ENCODE peak calls at places on chromosomes 13 and 19, in five cellular contexts. X, K, E, T and R are unnamed samples.

GRCh38 chr19:8337728-8338127 is 5.3 kb downstream of the KANK3 start:
- DNase-seq in X (no peak), K (no peak), E (no peak), T (no peak), R (no peak)

GRCh38 chr19:344625-345319 is at the start of gene MIER2:
- DNase-seq in X (peak), K (peak), E (peak), T (peak), R (peak)

GRCh38 chr13:86792153-86792651 is 879.0 kb upstream of the SLITRK5 start:
- DNase-seq in X (no peak), K (no peak), E (peak), T (no peak), R (no peak)

GRCh38 chr13:84439108-84439507 is 556.8 kb upstream of the SLITRK1 start:
- DNase-seq in X (no peak), K (no peak), E (no peak), T (no peak), R (no peak)

GRCh38 chr13:26471807-26472206 is 85.7 kb upstream of the WASF3 start:
- DNase-seq in X (no peak), K (no peak), E (no peak), T (no peak), R (no peak)

GRCh38 chr13:43293986-43294880 is 270.8 kb downstream of the DNAJC15 start:
- DNase-seq in X (no peak), K (no peak), E (no peak), T (no peak), R (no peak)

GRCh38 chr19:10891360-10892108 is 20.2 kb downstream of the CARM1 start:
- DNase-seq in X (peak), K (no peak), E (no peak), T (no peak), R (no peak)

GRCh38 chr13:42478531-42479156 is 95.3 kb upstream of the TNFSF11 start:
- DNase-seq in X (no peak), K (no peak), E (no peak), T (no peak), R (no peak)

GRCh38 chr13:66414196-66414800 is 815.8 kb downstream of the PCDH9 start:
- DNase-seq in X (no peak), K (no peak), E (no peak), T (no peak), R (no peak)

GRCh38 chr19:58059003-58059671 is at the start of gene ZNF135:
- DNase-seq in X (peak), K (no peak), E (peak), T (peak), R (peak)

GRCh38 chr19:33514885-33515485 is 6.6 kb downstream of the PEPD start:
- DNase-seq in X (peak), K (no peak), E (no peak), T (no peak), R (no peak)

GRCh38 chr19:12847159-12848139 is 9.1 kb downstream of the MAST1 start:
- DNase-seq in X (peak), K (peak), E (peak), T (no peak), R (peak)

GRCh38 chr19:47699360-47699917 is 13.8 kb upstream of the EHD2 start:
- DNase-seq in X (no peak), K (peak), E (peak), T (no peak), R (no peak)

GRCh38 chr19:6516018-6516658 is 14.0 kb upstream of the TUBB4A start:
- DNase-seq in X (peak), K (peak), E (peak), T (peak), R (peak)

GRCh38 chr19:2014081-2014693 is 1.3 kb downstream of the BTBD2 start:
- DNase-seq in X (no peak), K (no peak), E (no peak), T (no peak), R (no peak)

GRCh38 chr19:4172861-4173473 is 9.4 kb downstream of the SIRT6 start:
- DNase-seq in X (peak), K (no peak), E (peak), T (no peak), R (no peak)

GRCh38 chr13:51625555-51626345 is 41.5 kb downstream of the WDFY2 start:
- DNase-seq in X (peak), K (no peak), E (no peak), T (no peak), R (no peak)

GRCh38 chr13:51733656-51734334 is 70.2 kb downstream of the DHRS12 start:
- DNase-seq in X (no peak), K (no peak), E (no peak), T (no peak), R (no peak)

GRCh38 chr19:54158812-54159351 is 639 bp downstream of the LENG1 start:
- DNase-seq in X (no peak), K (no peak), E (no peak), T (no peak), R (no peak)

GRCh38 chr13:78593652-78594494 is 9.5 kb downstream of the POU4F1 start:
- DNase-seq in X (no peak), K (no peak), E (no peak), T (no peak), R (no peak)

GRCh38 chr19:956747-957451 is 27.2 kb upstream of the WDR18 start:
- DNase-seq in X (no peak), K (peak), E (no peak), T (no peak), R (no peak)